ENCODE peak calls at places on chromosomes 2 and 18, in eight cellular contexts. Z is SIG-M5; V is non-pigmented ciliary epithelial cell; L is NCI-H1694; H is A172; U is stimulated activated CD4-positive, alpha-beta T cell treated with anti-CD3 and anti-CD28 coated beads, Interleukin-2, amount 100 ng/mL, for 24 hours; W is Kasumi-1; Y is activated CD4-positive, alpha-beta T cell treated with anti-CD3 and anti-CD28 coated beads for 24 hours. O is an unnamed sample.

GRCh38 chr2:239275871-239276812 is 124.7 kb downstream of the HDAC4 start:
- DNase-seq in Z (no peak), V (no peak), L (no peak), H (no peak), U (no peak), W (no peak), Y (no peak), O (no peak)

GRCh38 chr2:172655091-172655837 is 80.4 kb upstream of the RAPGEF4 start:
- DNase-seq in Z (no peak), V (peak; percentile 76), L (no peak), H (peak; percentile 76), U (no peak), W (no peak), Y (no peak), O (no peak)

GRCh38 chr2:151809073-151809383 is 19.2 kb downstream of the ARL5A start:
- DNase-seq in Z (no peak), V (no peak), L (no peak), H (no peak), U (no peak), W (no peak), Y (no peak), O (no peak)

GRCh38 chr2:45713126-45713525 is 61.7 kb downstream of the PRKCE start:
- DNase-seq in Z (no peak), V (no peak), L (peak; percentile 34), H (no peak), U (no peak), W (no peak), Y (no peak), O (no peak)

GRCh38 chr2:11987151-11987550 is 240.7 kb downstream of the LPIN1 start:
- DNase-seq in Z (no peak), V (no peak), L (no peak), H (no peak), U (no peak), W (no peak), Y (no peak), O (no peak)

GRCh38 chr2:229376866-229377265 is 105.8 kb upstream of the PID1 start:
- DNase-seq in Z (no peak), V (no peak), L (no peak), H (peak; percentile 55), U (no peak), W (no peak), Y (no peak), O (no peak)

GRCh38 chr2:207662203-207662602 is 37.0 kb upstream of the METTL21A start:
- DNase-seq in Z (peak; percentile 25), V (no peak), L (no peak), H (no peak), U (no peak), W (no peak), Y (no peak), O (peak; percentile 92)

GRCh38 chr18:51039138-51040112 is 9.4 kb downstream of the SMAD4 start:
- DNase-seq in Z (no peak), V (no peak), L (no peak), H (no peak), U (no peak), W (no peak), Y (no peak), O (peak; percentile 21)

GRCh38 chr2:166700079-166700478 is 188.2 kb upstream of the XIRP2 start:
- DNase-seq in Z (no peak), V (peak; percentile 1), L (peak; percentile 49), H (no peak), U (no peak), W (peak; percentile 49), Y (no peak), O (peak; percentile 5)

GRCh38 chr2:99949963-99950362 is 192.4 kb downstream of the AFF3 start:
- DNase-seq in Z (no peak), V (no peak), L (no peak), H (no peak), U (no peak), W (no peak), Y (no peak), O (no peak)

GRCh38 chr2:122145805-122146204 is 390.4 kb downstream of the TSN start:
- DNase-seq in Z (no peak), V (no peak), L (peak; percentile 78), H (no peak), U (no peak), W (no peak), Y (no peak), O (no peak)

GRCh38 chr2:145546091-145546490 is 1026.2 kb upstream of the ZEB2 start:
- DNase-seq in Z (no peak), V (no peak), L (no peak), H (peak; percentile 6), U (no peak), W (no peak), Y (no peak), O (no peak)

GRCh38 chr18:11324956-11325873 is 175.8 kb upstream of the PIEZO2 start:
- DNase-seq in Z (peak; percentile 38), V (peak; percentile 83), L (no peak), H (peak; percentile 96), U (no peak), W (no peak), Y (no peak), O (peak; percentile 96)

GRCh38 chr2:39114771-39115170 is 6.1 kb downstream of the SOS1 start:
- DNase-seq in Z (no peak), V (no peak), L (no peak), H (no peak), U (no peak), W (no peak), Y (no peak), O (no peak)

GRCh38 chr18:5626130-5626880 is 82.5 kb upstream of the EPB41L3 start:
- DNase-seq in Z (no peak), V (no peak), L (no peak), H (no peak), U (no peak), W (no peak), Y (no peak), O (peak; percentile 42)

GRCh38 chr2:21042708-21042957 is 1.2 kb downstream of the APOB start:
- DNase-seq in Z (no peak), V (no peak), L (no peak), H (no peak), U (no peak), W (no peak), Y (no peak), O (no peak)

GRCh38 chr2:241050624-241051577 is 51.2 kb downstream of the MTERF4 start:
- DNase-seq in Z (no peak), V (no peak), L (no peak), H (no peak), U (no peak), W (no peak), Y (no peak), O (no peak)

GRCh38 chr2:20139828-20140227 is 85.1 kb downstream of the SDC1 start:
- DNase-seq in Z (no peak), V (no peak), L (no peak), H (no peak), U (no peak), W (no peak), Y (no peak), O (no peak)

GRCh38 chr2:238114331-238114841 is 14.2 kb downstream of the ESPNL start:
- DNase-seq in Z (no peak), V (no peak), L (no peak), H (no peak), U (no peak), W (no peak), Y (no peak), O (no peak)

GRCh38 chr2:118319271-118319684 is 231.0 kb downstream of the INSIG2 start:
- DNase-seq in Z (no peak), V (no peak), L (no peak), H (no peak), U (no peak), W (no peak), Y (no peak), O (no peak)

GRCh38 chr18:74299746-74300145 is 8.0 kb upstream of the CYB5A start:
- DNase-seq in Z (no peak), V (peak; percentile 13), L (no peak), H (peak; percentile 16), U (no peak), W (no peak), Y (no peak), O (no peak)

GRCh38 chr18:3773303-3773702 is 323.3 kb downstream of the TGIF1 start:
- DNase-seq in Z (no peak), V (no peak), L (no peak), H (no peak), U (no peak), W (no peak), Y (no peak), O (no peak)

GRCh38 chr2:157487747-157488146 is 43.9 kb upstream of the CYTIP start:
- DNase-seq in Z (no peak), V (no peak), L (no peak), H (no peak), U (no peak), W (no peak), Y (no peak), O (no peak)